ENCODE peak calls at places on chromosome X, in five cellular contexts. G, H, N, I and W are unnamed samples.
A peak's percentile ranks its signal among the peaks of the same experiment; 100 is the strongest.

GRCh38 chrX:10633722-10634121 is 13.3 kb upstream of the MID1 start:
- DNase-seq in I (peak; percentile 85), G (no peak), H (no peak), N (peak; percentile 88), W (no peak)

GRCh38 chrX:110003167-110004156 is 548 bp downstream of the TMEM164 start:
- DNase-seq in G (no peak), N (peak; percentile 13), H (peak; percentile 22), I (no peak), W (no peak)

GRCh38 chrX:123331349-123331748 is 147.3 kb downstream of the GRIA3 start:
- DNase-seq in G (no peak), H (no peak), N (no peak), I (no peak), W (no peak)

GRCh38 chrX:121333942-121334341 is 286.5 kb downstream of the GLUD2 start:
- DNase-seq in N (no peak), H (no peak), I (no peak), G (no peak), W (no peak)

GRCh38 chrX:14015294-14015693 is 14.4 kb downstream of the GEMIN8 start:
- DNase-seq in G (no peak), H (no peak), I (peak; percentile 41), N (peak; percentile 15), W (no peak)

GRCh38 chrX:73266766-73267165 is 52.1 kb upstream of the NAP1L2 start:
- DNase-seq in G (no peak), N (no peak), H (no peak), I (no peak), W (no peak)

GRCh38 chrX:135931644-135932487 is 38.4 kb downstream of the SAGE1 start:
- DNase-seq in N (peak; percentile 25), I (peak; percentile 9), G (no peak), H (peak; percentile 48), W (peak; percentile 3)

GRCh38 chrX:131830400-131831184 is 192.5 kb upstream of the STK26 start:
- DNase-seq in I (peak; percentile 47), G (no peak), H (peak; percentile 36), N (peak; percentile 45), W (no peak)

GRCh38 chrX:96182366-96182765 is 502.3 kb upstream of the DIAPH2 start:
- DNase-seq in N (peak; percentile 75), I (no peak), G (no peak), H (no peak), W (no peak)

GRCh38 chrX:20514358-20514757 is 247.6 kb upstream of the RPS6KA3 start:
- DNase-seq in N (peak; percentile 67), I (peak; percentile 83), H (no peak), G (no peak), W (no peak)

GRCh38 chrX:82816572-82816971 is 691.5 kb upstream of the POU3F4 start:
- DNase-seq in N (peak; percentile 3), H (no peak), G (no peak), I (no peak), W (no peak)

GRCh38 chrX:69032601-69033000 is 132.7 kb downstream of the PJA1 start:
- DNase-seq in I (no peak), N (no peak), H (no peak), G (no peak), W (no peak)

GRCh38 chrX:13001961-13002671 is 27.2 kb downstream of the TMSB4X start:
- DNase-seq in G (no peak), I (no peak), H (no peak), N (no peak), W (no peak)

GRCh38 chrX:12999422-12999821 is 24.5 kb downstream of the TMSB4X start:
- DNase-seq in H (no peak), G (no peak), I (no peak), N (no peak), W (no peak)

GRCh38 chrX:12997898-12998687 is 23.2 kb downstream of the TMSB4X start:
- DNase-seq in G (no peak), N (no peak), H (no peak), I (no peak), W (no peak)

GRCh38 chrX:13001097-13001496 is 26.2 kb downstream of the TMSB4X start:
- DNase-seq in N (no peak), I (no peak), G (no peak), H (no peak), W (no peak)

GRCh38 chrX:13000311-13000811 is 25.5 kb downstream of the TMSB4X start:
- DNase-seq in I (no peak), H (no peak), G (no peak), N (no peak), W (no peak)
- H3K4me3 ChIP-seq in I (no peak overlapping the region), H (no peak overlapping the region), G (no peak overlapping the region), N (no peak overlapping the region), W (no peak overlapping the region)

GRCh38 chrX:9182041-9182440 is 148.1 kb upstream of the FAM9B start:
- DNase-seq in I (no peak), N (no peak), H (no peak), G (no peak), W (no peak)

GRCh38 chrX:9184231-9184630 is 150.3 kb upstream of the FAM9B start:
- DNase-seq in I (no peak), N (no peak), H (no peak), G (no peak), W (no peak)

GRCh38 chrX:9183481-9183880 is 149.6 kb upstream of the FAM9B start:
- DNase-seq in N (no peak), H (no peak), G (no peak), I (no peak), W (no peak)

DNA sequence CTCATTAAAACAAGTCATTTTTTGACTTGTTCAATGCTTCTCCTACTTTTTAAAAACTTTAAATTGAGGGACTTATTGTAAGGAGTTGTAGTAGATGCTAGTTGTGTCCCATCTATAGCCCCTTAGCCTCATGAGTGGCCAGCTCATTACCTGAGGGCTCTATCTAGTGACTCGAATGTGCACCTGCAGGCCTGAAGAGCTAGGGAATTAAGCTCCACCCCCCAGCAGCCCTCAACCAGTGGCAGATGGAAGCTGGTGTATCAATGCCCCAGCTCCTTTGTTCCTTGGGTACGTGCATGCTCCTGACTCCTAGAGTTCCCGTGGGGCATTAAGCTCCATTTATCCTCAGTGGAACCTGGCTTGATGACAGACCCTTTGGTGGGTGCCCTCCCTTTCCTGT is 146.7 kb upstream of the FAM9B start:
- DNase-seq in I (no peak), G (no peak), N (no peak), H (no peak), W (no peak)
- TF ChIP-seq CTCF in I (no peak), G (no peak), N (no peak), H (no peak), W (no peak)

GRCh38 chrX:153645151-153645550 is 1.9 kb upstream of the DUSP9 start:
- DNase-seq in I (no peak), H (no peak), G (no peak), N (no peak), W (no peak)

GRCh38 chrX:153645921-153646481 is 1.0 kb upstream of the DUSP9 start:
- DNase-seq in H (peak; percentile 23), N (no peak), G (no peak), I (no peak), W (no peak)

GRCh38 chrX:153643431-153644351 is 3.3 kb upstream of the DUSP9 start:
- DNase-seq in I (no peak), H (no peak), N (no peak), G (no peak), W (no peak)

GRCh38 chrX:153642655-153643430 is 4.2 kb upstream of the DUSP9 start:
- DNase-seq in I (no peak), H (no peak), N (no peak), G (no peak), W (no peak)

GRCh38 chrX:153644356-153645125 is 2.5 kb upstream of the DUSP9 start:
- DNase-seq in N (no peak), I (no peak), H (peak; percentile 14), G (no peak), W (no peak)
- H3K4me3 ChIP-seq in N (no peak overlapping the region), I (no peak overlapping the region), H (no peak overlapping the region), G (no peak overlapping the region), W (no peak overlapping the region)

GRCh38 chrX:70033348-70033747 is 16.4 kb downstream of the AWAT2 start:
- DNase-seq in N (peak; percentile 40), G (no peak), I (no peak), H (peak; percentile 29), W (no peak)
- TF ChIP-seq CTCF in N (peak; percentile 66), G (peak; percentile 56), I (peak; percentile 36), H (peak; percentile 53), W (peak; percentile 56)

DNA sequence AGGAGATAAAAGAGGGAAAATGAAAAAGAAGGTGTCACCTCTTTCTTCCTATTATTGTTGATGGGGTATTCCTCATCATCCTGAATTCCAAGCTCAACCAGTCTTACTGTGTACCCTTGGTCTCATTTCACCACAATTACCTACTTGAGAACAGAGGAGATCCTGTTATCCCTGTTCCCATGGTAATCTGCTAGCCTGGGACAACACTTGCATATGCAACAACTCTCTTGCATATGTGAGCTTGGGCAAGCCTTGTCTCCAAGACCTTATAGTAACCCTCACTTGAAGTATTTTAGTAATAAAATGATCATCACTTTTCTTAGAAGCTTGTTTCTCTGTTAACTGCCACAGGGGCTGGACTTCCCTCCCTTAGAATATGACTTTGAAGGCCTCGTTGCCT is 253.7 kb downstream of the NAP1L3 start:
- DNase-seq in G (no peak), I (no peak), H (no peak), N (no peak), W (no peak)
- H3K4me3 ChIP-seq in G (no peak overlapping the region), I (no peak overlapping the region), H (no peak overlapping the region), N (no peak overlapping the region), W (no peak overlapping the region)

GRCh38 chrX:108582151-108582550 is 142.5 kb downstream of the COL4A5 start:
- DNase-seq in H (no peak), I (no peak), N (no peak), G (no peak), W (no peak)

GRCh38 chrX:108590496-108590895 is 145.9 kb downstream of the IRS4 start:
- DNase-seq in N (no peak), G (no peak), I (no peak), H (no peak), W (no peak)

DNA sequence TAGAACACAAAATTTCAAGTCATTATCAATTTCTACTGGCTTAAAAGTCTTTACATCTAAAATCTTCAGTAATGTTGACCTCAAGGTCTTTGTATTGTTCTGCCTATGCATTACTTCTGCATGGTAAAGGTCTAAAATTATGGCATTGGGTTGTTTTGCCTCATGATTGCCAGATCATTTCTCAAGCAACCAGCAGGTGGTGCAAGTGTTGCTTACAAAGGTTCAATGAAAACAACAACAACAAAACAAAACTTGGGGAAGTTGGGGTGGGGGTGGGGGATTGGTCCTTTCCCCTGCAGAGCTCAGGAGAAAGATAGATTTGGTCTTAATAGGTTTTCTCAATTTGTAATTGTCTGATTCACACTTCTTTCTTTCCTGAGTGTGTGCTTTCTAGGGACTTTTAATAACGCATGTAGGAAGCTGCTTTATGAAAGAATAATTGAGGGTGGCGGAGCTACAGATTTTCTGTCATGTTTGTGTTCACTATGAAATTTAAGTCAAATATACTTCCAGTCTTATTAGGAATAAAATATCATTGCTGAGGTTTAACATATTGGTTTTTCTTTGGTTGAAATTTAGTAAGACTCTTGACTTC is 145.1 kb downstream of the COL4A5 start:
- DNase-seq in I (no peak), N (no peak), G (no peak), H (no peak), W (peak; percentile 0)
- TF ChIP-seq CTCF in I (peak; percentile 8), N (peak; percentile 27), G (peak; percentile 20), H (peak; percentile 39), W (peak; percentile 40)

DNA sequence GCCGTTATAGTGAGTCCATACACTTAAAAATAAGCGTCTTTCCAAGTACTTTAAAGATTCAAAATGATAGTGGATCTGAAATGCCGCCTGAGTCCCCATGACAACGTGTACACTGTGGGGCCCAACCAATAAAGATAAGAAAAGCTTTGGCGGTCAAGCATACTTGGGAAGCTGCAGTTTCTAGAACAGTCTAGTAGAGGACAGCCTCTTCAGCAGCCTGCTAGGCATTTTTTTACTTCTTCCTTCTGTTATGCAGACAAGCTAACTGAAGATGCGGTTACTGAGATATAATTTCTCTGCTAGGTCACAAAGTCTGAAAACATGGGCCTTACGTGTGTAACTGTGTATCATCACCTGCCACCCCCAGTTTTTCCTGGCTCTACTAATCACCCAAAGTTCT is 402 bp upstream of the UPRT start:
- DNase-seq in I (no peak), G (no peak), N (no peak), H (no peak), W (no peak)
- H3K4me3 ChIP-seq in I (peak overlapping the region; percentile 79), G (peak overlapping the region; percentile 76), N (peak overlapping the region; percentile 86), H (peak overlapping the region; percentile 70), W (peak overlapping the region; percentile 89)